ENCODE peak calls at places on chromosome 12, in five cellular contexts. One of them, this sample, is unnamed.
A peak's percentile ranks its signal among the peaks of the same experiment; 100 is the strongest.

GRCh38 chr12:104182144-104182543 is 33.4 kb upstream of the TXNRD1 start:
- DNase-seq in CD4-positive, alpha-beta T cell: no peak
- DNase-seq in GM23338: no peak
- DNase-seq in IMR-90: peak; percentile 96
- DNase-seq in left ventricle myocardium inferior: peak; percentile 71
- DNase-seq in this sample: no peak

GRCh38 chr12:88556213-88556612 is 24.1 kb downstream of the KITLG start:
- DNase-seq in GM23338: no peak
- DNase-seq in left ventricle myocardium inferior: no peak
- DNase-seq in CD4-positive, alpha-beta T cell: no peak
- DNase-seq in IMR-90: no peak
- DNase-seq in this sample: no peak

GRCh38 chr12:49026678-49027480 is 8.3 kb upstream of the PRKAG1 start:
- DNase-seq in IMR-90: no peak
- DNase-seq in CD4-positive, alpha-beta T cell: no peak
- DNase-seq in GM23338: no peak
- DNase-seq in left ventricle myocardium inferior: no peak
- DNase-seq in this sample: no peak

GRCh38 chr12:49832836-49833421 is 4.7 kb upstream of the NCKAP5L start:
- DNase-seq in GM23338: no peak
- DNase-seq in CD4-positive, alpha-beta T cell: no peak
- DNase-seq in left ventricle myocardium inferior: no peak
- DNase-seq in IMR-90: peak; percentile 87
- DNase-seq in this sample: no peak

GRCh38 chr12:122030427-122030825 is 8.7 kb downstream of the BCL7A start:
- DNase-seq in GM23338: no peak
- DNase-seq in left ventricle myocardium inferior: no peak
- DNase-seq in IMR-90: no peak
- DNase-seq in CD4-positive, alpha-beta T cell: no peak
- DNase-seq in this sample: no peak

GRCh38 chr12:57837779-57838562 is 8.6 kb downstream of the CTDSP2 start:
- DNase-seq in CD4-positive, alpha-beta T cell: no peak
- DNase-seq in GM23338: peak; percentile 79
- DNase-seq in left ventricle myocardium inferior: peak; percentile 43
- DNase-seq in IMR-90: peak; percentile 78
- DNase-seq in this sample: no peak

GRCh38 chr12:51905507-51906438 is 1.5 kb upstream of the ACVRL1 start:
- DNase-seq in CD4-positive, alpha-beta T cell: no peak
- DNase-seq in GM23338: no peak
- DNase-seq in IMR-90: peak; percentile 40
- DNase-seq in left ventricle myocardium inferior: peak; percentile 87
- DNase-seq in this sample: no peak

GRCh38 chr12:38921025-38921677 is 15.8 kb upstream of the CPNE8 start:
- DNase-seq in IMR-90: no peak
- DNase-seq in left ventricle myocardium inferior: peak; percentile 22
- DNase-seq in GM23338: peak; percentile 77
- DNase-seq in CD4-positive, alpha-beta T cell: no peak
- DNase-seq in this sample: peak; percentile 29

GRCh38 chr12:121279507-121279915 is 17.0 kb downstream of the CAMKK2 start:
- DNase-seq in CD4-positive, alpha-beta T cell: no peak
- DNase-seq in left ventricle myocardium inferior: peak; percentile 70
- DNase-seq in GM23338: no peak
- DNase-seq in IMR-90: peak; percentile 26
- DNase-seq in this sample: no peak

GRCh38 chr12:107549786-107550480 is 135.7 kb upstream of the PWP1 start:
- DNase-seq in left ventricle myocardium inferior: no peak
- DNase-seq in GM23338: no peak
- DNase-seq in IMR-90: no peak
- DNase-seq in CD4-positive, alpha-beta T cell: no peak
- DNase-seq in this sample: no peak

DNA sequence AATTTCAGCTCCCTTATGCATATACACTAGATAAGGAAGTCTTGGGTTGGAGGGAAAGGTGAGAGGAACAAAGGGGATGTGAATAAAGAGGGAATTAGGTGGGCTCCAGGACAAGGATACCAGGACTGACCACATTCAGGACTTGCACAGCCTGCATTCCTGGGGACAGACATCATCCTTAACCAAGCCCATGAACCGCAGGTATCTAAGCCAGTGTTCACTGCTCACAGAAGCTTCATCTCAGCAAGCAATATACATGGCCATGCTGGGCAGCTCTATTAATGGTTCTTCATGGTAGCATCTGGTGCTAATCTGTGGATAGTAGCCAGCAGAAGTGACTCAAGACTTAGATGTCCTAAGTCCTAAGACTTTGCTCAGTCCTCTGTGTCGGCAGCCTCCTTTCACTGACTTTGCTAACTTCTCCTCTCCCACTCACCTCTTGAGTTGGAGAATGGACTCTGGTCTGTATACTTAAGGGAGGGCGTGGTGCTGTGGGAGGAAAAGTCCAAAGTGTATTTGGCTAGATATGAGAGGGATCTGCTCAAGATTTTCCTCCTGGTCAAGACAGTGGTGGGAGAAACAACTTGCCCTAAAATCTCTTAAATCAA is 136.1 kb downstream of the ASCL1 start:
- DNase-seq in IMR-90: no peak
- DNase-seq in CD4-positive, alpha-beta T cell: no peak
- DNase-seq in GM23338: peak; percentile 7
- DNase-seq in left ventricle myocardium inferior: no peak
- DNase-seq in this sample: no peak
- H3K27ac ChIP-seq in IMR-90: no peak overlapping the region
- H3K27ac ChIP-seq in CD4-positive, alpha-beta T cell: no peak overlapping the region
- H3K27ac ChIP-seq in GM23338: no peak overlapping the region
- H3K27ac ChIP-seq in left ventricle myocardium inferior: no peak overlapping the region
- H3K27ac ChIP-seq in this sample: no peak overlapping the region

GRCh38 chr12:119775246-119775895 is 101.7 kb downstream of the CIT start:
- DNase-seq in CD4-positive, alpha-beta T cell: no peak
- DNase-seq in left ventricle myocardium inferior: no peak
- DNase-seq in GM23338: peak; percentile 11
- DNase-seq in IMR-90: no peak
- DNase-seq in this sample: no peak
- H3K27ac ChIP-seq in CD4-positive, alpha-beta T cell: no peak overlapping the region
- H3K27ac ChIP-seq in left ventricle myocardium inferior: no peak overlapping the region
- H3K27ac ChIP-seq in GM23338: no peak overlapping the region
- H3K27ac ChIP-seq in IMR-90: no peak overlapping the region
- H3K27ac ChIP-seq in this sample: no peak overlapping the region

DNA sequence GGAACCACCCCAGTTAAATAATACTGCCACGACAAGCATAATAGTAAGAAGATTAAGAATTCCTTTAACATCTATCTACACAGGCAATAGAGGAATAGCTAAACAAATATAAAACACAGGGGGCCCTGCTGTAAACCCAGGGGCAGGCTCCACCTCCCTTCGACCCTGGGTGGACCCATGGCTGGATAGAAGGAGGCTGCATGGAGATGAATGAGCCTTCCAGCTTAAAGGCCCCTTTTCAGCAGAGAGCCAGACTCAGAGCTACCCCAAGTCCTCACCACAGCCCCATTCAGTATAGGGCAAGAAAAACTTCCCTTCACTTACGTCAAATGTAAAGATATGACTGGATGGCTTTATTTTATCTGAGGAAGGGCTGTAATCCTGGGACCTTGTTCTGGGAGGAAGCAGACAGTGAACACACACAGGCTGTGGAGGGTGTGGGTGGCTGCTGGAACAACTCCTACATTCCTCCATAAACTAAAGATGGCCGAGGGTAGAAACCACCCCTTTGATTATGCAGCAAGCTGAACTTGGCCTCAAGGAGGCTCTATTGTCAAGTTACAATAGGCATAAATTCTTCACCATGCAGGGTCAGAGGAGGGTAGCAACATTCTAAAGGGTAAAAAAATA is 30.5 kb downstream of the NUAK1 start:
- DNase-seq in GM23338: peak; percentile 91
- DNase-seq in IMR-90: peak; percentile 65
- DNase-seq in left ventricle myocardium inferior: no peak
- DNase-seq in CD4-positive, alpha-beta T cell: no peak
- DNase-seq in this sample: no peak
- H3K27ac ChIP-seq in GM23338: peak overlapping the region; percentile 91
- H3K27ac ChIP-seq in IMR-90: no peak overlapping the region
- H3K27ac ChIP-seq in left ventricle myocardium inferior: peak overlapping the region; percentile 98
- H3K27ac ChIP-seq in CD4-positive, alpha-beta T cell: no peak overlapping the region
- H3K27ac ChIP-seq in this sample: peak overlapping the region; percentile 33

DNA sequence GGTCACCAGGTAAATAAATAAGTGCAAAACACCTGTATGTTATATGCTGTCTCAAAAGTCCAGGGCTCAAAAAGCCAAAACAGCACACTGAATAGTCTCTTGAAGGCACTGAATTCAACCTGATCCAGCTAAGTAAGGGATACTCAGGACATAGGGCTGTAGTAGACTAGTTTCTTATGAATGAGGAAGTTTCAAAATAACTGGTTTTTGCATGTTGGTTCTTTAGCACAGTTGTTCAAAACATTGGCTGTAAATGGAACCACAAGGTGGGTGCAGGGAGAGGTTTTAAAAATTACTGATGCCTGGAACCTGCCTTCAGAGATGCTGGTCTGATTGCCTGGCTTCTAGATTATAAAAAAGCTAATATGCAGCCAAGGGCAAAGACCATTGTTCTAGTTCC is 34.1 kb downstream of the NDUFA12 start:
- DNase-seq in GM23338: no peak
- DNase-seq in left ventricle myocardium inferior: no peak
- DNase-seq in IMR-90: no peak
- DNase-seq in CD4-positive, alpha-beta T cell: no peak
- DNase-seq in this sample: no peak
- H3K27ac ChIP-seq in GM23338: no peak overlapping the region
- H3K27ac ChIP-seq in left ventricle myocardium inferior: no peak overlapping the region
- H3K27ac ChIP-seq in IMR-90: no peak overlapping the region
- H3K27ac ChIP-seq in CD4-positive, alpha-beta T cell: no peak overlapping the region
- H3K27ac ChIP-seq in this sample: no peak overlapping the region

GRCh38 chr12:68842784-68843567 is 35.0 kb downstream of the MDM2 start:
- DNase-seq in left ventricle myocardium inferior: no peak
- DNase-seq in IMR-90: no peak
- DNase-seq in CD4-positive, alpha-beta T cell: no peak
- DNase-seq in GM23338: no peak
- DNase-seq in this sample: no peak

GRCh38 chr12:68844318-68844745 is 36.4 kb downstream of the MDM2 start:
- DNase-seq in IMR-90: no peak
- DNase-seq in GM23338: no peak
- DNase-seq in CD4-positive, alpha-beta T cell: no peak
- DNase-seq in left ventricle myocardium inferior: no peak
- DNase-seq in this sample: no peak

GRCh38 chr12:68839183-68840147 is 31.5 kb downstream of the MDM2 start:
- DNase-seq in GM23338: no peak
- DNase-seq in IMR-90: no peak
- DNase-seq in left ventricle myocardium inferior: no peak
- DNase-seq in CD4-positive, alpha-beta T cell: no peak
- DNase-seq in this sample: no peak

GRCh38 chr12:68841717-68842116 is 33.7 kb downstream of the MDM2 start:
- DNase-seq in IMR-90: no peak
- DNase-seq in GM23338: no peak
- DNase-seq in CD4-positive, alpha-beta T cell: no peak
- DNase-seq in left ventricle myocardium inferior: no peak
- DNase-seq in this sample: no peak

DNA sequence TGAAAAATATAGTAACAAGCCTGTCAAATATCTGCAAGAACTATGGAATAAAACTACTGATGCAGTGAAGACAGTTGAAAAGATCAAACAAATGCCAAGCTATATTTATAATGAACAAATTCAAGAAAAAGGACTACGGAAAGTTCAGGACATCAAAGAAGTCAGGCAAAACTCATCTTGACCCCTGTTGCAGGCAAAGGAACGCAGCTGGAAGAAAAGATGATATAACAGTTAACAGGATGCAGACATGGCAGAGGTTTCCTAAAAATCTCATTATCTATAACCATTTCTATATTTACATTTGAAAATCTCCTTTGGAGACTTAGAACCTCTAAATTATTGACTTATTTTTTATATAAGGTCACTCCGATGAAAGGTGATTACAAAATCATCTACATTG is 34.1 kb downstream of the MDM2 start:
- DNase-seq in IMR-90: no peak
- DNase-seq in GM23338: no peak
- DNase-seq in left ventricle myocardium inferior: no peak
- DNase-seq in CD4-positive, alpha-beta T cell: no peak
- DNase-seq in this sample: no peak
- H3K27ac ChIP-seq in IMR-90: no peak overlapping the region
- H3K27ac ChIP-seq in GM23338: no peak overlapping the region
- H3K27ac ChIP-seq in left ventricle myocardium inferior: no peak overlapping the region
- H3K27ac ChIP-seq in CD4-positive, alpha-beta T cell: no peak overlapping the region
- H3K27ac ChIP-seq in this sample: no peak overlapping the region

This sample was measured in epithelial cell of prostate.